ENCODE peak calls at places on chromosomes 6 and 20, in five cellular contexts. One of them, this sample, is unnamed.

GRCh38 chr6:133590814-133591213 is 298.1 kb upstream of the TCF21 start:
- DNase-seq in NCI-H345: no peak
- DNase-seq in EL: peak; percentile 18
- DNase-seq in MCF 10A: peak; percentile 94
- DNase-seq in naive B cell: no peak
- DNase-seq in this sample: no peak

GRCh38 chr6:142207265-142207877 is 60.3 kb downstream of the VTA1 start:
- DNase-seq in NCI-H345: no peak
- DNase-seq in EL: peak; percentile 70
- DNase-seq in MCF 10A: peak; percentile 67
- DNase-seq in naive B cell: no peak
- DNase-seq in this sample: no peak

GRCh38 chr6:122610690-122611455 is 668 bp downstream of the PKIB start:
- DNase-seq in NCI-H345: peak; percentile 63
- DNase-seq in EL: peak; percentile 31
- DNase-seq in MCF 10A: peak; percentile 50
- DNase-seq in naive B cell: no peak
- DNase-seq in this sample: peak; percentile 35

GRCh38 chr20:53578492-53579222 is 15.0 kb downstream of the ZNF217 start:
- DNase-seq in NCI-H345: peak; percentile 79
- DNase-seq in EL: peak; percentile 88
- DNase-seq in MCF 10A: peak; percentile 91
- DNase-seq in naive B cell: peak; percentile 78
- DNase-seq in this sample: peak; percentile 53

GRCh38 chr6:90368601-90369000 is 72.0 kb upstream of the BACH2 start:
- DNase-seq in NCI-H345: no peak
- DNase-seq in EL: no peak
- DNase-seq in MCF 10A: no peak
- DNase-seq in naive B cell: no peak
- DNase-seq in this sample: no peak

GRCh38 chr6:67563671-67564070 is 1071.4 kb upstream of the ADGRB3 start:
- DNase-seq in NCI-H345: no peak
- DNase-seq in EL: no peak
- DNase-seq in MCF 10A: no peak
- DNase-seq in naive B cell: no peak
- DNase-seq in this sample: no peak

GRCh38 chr20:57922701-57923100 is 212.9 kb upstream of the PMEPA1 start:
- DNase-seq in NCI-H345: no peak
- DNase-seq in EL: no peak
- DNase-seq in MCF 10A: no peak
- DNase-seq in naive B cell: no peak
- DNase-seq in this sample: no peak

GRCh38 chr20:36371391-36371790 is 65.3 kb downstream of the DLGAP4 start:
- DNase-seq in NCI-H345: no peak
- DNase-seq in EL: no peak
- DNase-seq in MCF 10A: no peak
- DNase-seq in naive B cell: no peak
- DNase-seq in this sample: no peak

GRCh38 chr20:63119451-63120285 is 96.3 kb downstream of the YTHDF1 start:
- DNase-seq in NCI-H345: no peak
- DNase-seq in EL: no peak
- DNase-seq in MCF 10A: no peak
- DNase-seq in naive B cell: no peak
- DNase-seq in this sample: no peak

GRCh38 chr20:47038581-47039560 is 144.2 kb downstream of the EYA2 start:
- DNase-seq in NCI-H345: peak; percentile 18
- DNase-seq in EL: no peak
- DNase-seq in MCF 10A: no peak
- DNase-seq in naive B cell: no peak
- DNase-seq in this sample: no peak